ENCODE peak calls at places on chromosomes 6 and 20, in six cellular contexts. W, R, E, Y, U and B are unnamed samples. For H3K4me1 and H3K27me3, the result is how much of the 10 kb centered on the place peaks cover.

GRCh38 chr6:119148102-119148824 is 69.8 kb upstream of the FAM184A start:
- DNase-seq in W (peak), R (peak), E (no peak), Y (no peak), U (peak), B (no peak)

GRCh38 chr6:163958646-163959045 is 544.1 kb downstream of the QKI start:
- DNase-seq in W (peak), R (no peak), E (no peak), Y (no peak), U (no peak), B (no peak)

GRCh38 chr6:2938632-2939083 is 32.7 kb downstream of the SERPINB6 start:
- DNase-seq in W (no peak), R (peak), E (no peak), Y (peak), U (no peak), B (no peak)

GRCh38 chr6:168015492-168016175 is 18.2 kb downstream of the KIF25 start:
- DNase-seq in W (no peak), R (no peak), E (no peak), Y (no peak), U (no peak), B (no peak)

GRCh38 chr6:22153384-22154158 is 143.3 kb downstream of the PRL start:
- DNase-seq in W (no peak), R (no peak), E (no peak), Y (no peak), U (no peak), B (no peak)

GRCh38 chr6:150099546-150099945 is 30.6 kb upstream of the ULBP3 start:
- DNase-seq in W (no peak), R (no peak), E (no peak), Y (no peak), U (no peak), B (no peak)

GRCh38 chr6:159884720-159885119 is 6.1 kb upstream of the MAS1 start:
- DNase-seq in W (no peak), R (no peak), E (no peak), Y (no peak), U (no peak), B (no peak)

GRCh38 chr6:37369321-37370196 is 15.8 kb downstream of the RNF8 start:
- DNase-seq in W (peak), R (no peak), E (no peak), Y (no peak), U (no peak), B (no peak)

GRCh38 chr20:53136473-53136872 is 164.3 kb downstream of the TSHZ2 start:
- DNase-seq in W (peak), R (no peak), E (no peak), Y (no peak), U (no peak), B (no peak)

GRCh38 chr6:31403283-31403989 is at the start of gene MICA:
- DNase-seq in W (peak), R (peak), E (peak), Y (peak), U (no peak), B (peak)

GRCh38 chr6:28349892-28350737 is at the start of gene ZKSCAN3:
- DNase-seq in W (peak), R (peak), E (peak), Y (peak), U (no peak), B (peak)

GRCh38 chr6:122454673-122455072 is 16.9 kb downstream of the SERINC1 start:
- DNase-seq in W (no peak), R (no peak), E (no peak), Y (no peak), U (no peak), B (no peak)

GRCh38 chr6:30615219-30615957 is 1.7 kb downstream of the PPP1R10 start:
- DNase-seq in W (peak), R (peak), E (no peak), Y (peak), U (no peak), B (peak)

GRCh38 chr6:33694401-33694931 is 17.0 kb downstream of the UQCC2 start:
- DNase-seq in W (peak), R (no peak), E (no peak), Y (no peak), U (peak), B (peak)

GRCh38 chr20:44104807-44105517 is 82.0 kb downstream of the JPH2 start:
- DNase-seq in W (peak), R (no peak), E (peak), Y (no peak), U (no peak), B (no peak)

GRCh38 chr6:32969685-32970412 is 1.5 kb downstream of the BRD2 start:
- DNase-seq in W (peak), R (peak), E (peak), Y (peak), U (peak), B (peak)

GRCh38 chr20:3412600-3413392 is 5.3 kb upstream of the DNAAF9 start:
- DNase-seq in W (no peak), R (no peak), E (no peak), Y (no peak), U (no peak), B (no peak)

GRCh38 chr6:121998631-121999030 is 400.8 kb upstream of the HSF2 start:
- DNase-seq in W (no peak), R (no peak), E (no peak), Y (no peak), U (no peak), B (no peak)

GRCh38 chr20:58086763-58087566 is 141.5 kb downstream of the ANKRD60 start:
- DNase-seq in W (no peak), R (peak), E (no peak), Y (peak), U (peak), B (no peak)

GRCh38 chr20:3239026-3239866 is at the start of gene SLC4A11:
- DNase-seq in W (peak), R (peak), E (peak), Y (peak), U (no peak), B (no peak)

GRCh38 chr6:3612341-3613041 is 139.0 kb downstream of the PXDC1 start:
- DNase-seq in W (peak), R (peak), E (peak), Y (no peak), U (peak), B (no peak)

GRCh38 chr6:71419954-71420692 is 131.5 kb downstream of the OGFRL1 start:
- DNase-seq in W (no peak), R (peak), E (peak), Y (peak), U (no peak), B (no peak)

GRCh38 chr6:118187568-118188164 is 280.6 kb downstream of the SLC35F1 start:
- DNase-seq in W (peak), R (no peak), E (peak), Y (no peak), U (no peak), B (no peak)

GRCh38 chr6:13304580-13305255 is 23.6 kb downstream of the TBC1D7 start:
- DNase-seq in W (no peak), R (no peak), E (no peak), Y (no peak), U (no peak), B (no peak)

GRCh38 chr20:15653396-15654207 is 919.6 kb downstream of the KIF16B start:
- DNase-seq in W (no peak), R (no peak), E (no peak), Y (no peak), U (no peak), B (no peak)

GRCh38 chr6:135438907-135439535 is 58.5 kb downstream of the AHI1 start:
- DNase-seq in W (no peak), R (peak), E (no peak), Y (no peak), U (peak), B (no peak)

GRCh38 chr6:85544776-85545175 is 48.9 kb downstream of the SNX14 start:
- DNase-seq in W (peak), R (no peak), E (no peak), Y (no peak), U (no peak), B (no peak)

GRCh38 chr6:48962041-48962440 is 501.0 kb downstream of the MMUT start:
- DNase-seq in W (no peak), R (no peak), E (no peak), Y (no peak), U (no peak), B (no peak)

GRCh38 chr6:125363360-125364121 is 61.8 kb upstream of the HDDC2 start:
- DNase-seq in W (peak), R (peak), E (peak), Y (peak), U (no peak), B (no peak)

GRCh38 chr20:58359441-58359840 is 29.6 kb upstream of the VAPB start:
- DNase-seq in W (no peak), R (no peak), E (no peak), Y (no peak), U (no peak), B (no peak)

GRCh38 chr6:42366999-42367352 is 84.8 kb downstream of the TRERF1 start:
- DNase-seq in W (no peak), R (no peak), E (no peak), Y (no peak), U (no peak), B (no peak)

GRCh38 chr6:13163161-13163944 is 165.0 kb downstream of the TBC1D7 start:
- DNase-seq in W (no peak), R (no peak), E (no peak), Y (no peak), U (no peak), B (no peak)

GRCh38 chr6:44084231-44085014 is 42.8 kb downstream of the MRPL14 start:
- DNase-seq in W (no peak), R (no peak), E (peak), Y (no peak), U (no peak), B (no peak)

GRCh38 chr20:19813839-19814238 is 55.8 kb downstream of the RIN2 start:
- DNase-seq in W (no peak), R (no peak), E (no peak), Y (no peak), U (no peak), B (no peak)

GRCh38 chr6:147166360-147166944 is 37.8 kb upstream of the STXBP5 start:
- DNase-seq in W (peak), R (no peak), E (no peak), Y (no peak), U (no peak), B (no peak)

GRCh38 chr6:138044972-138045371 is 62.2 kb downstream of the PERP start:
- DNase-seq in W (no peak), R (no peak), E (no peak), Y (no peak), U (no peak), B (no peak)

GRCh38 chr20:37202267-37202943 is 23.1 kb upstream of the MROH8 start:
- DNase-seq in W (peak), R (peak), E (no peak), Y (peak), U (peak), B (no peak)

GRCh38 chr20:36482044-36482473 is 59.3 kb upstream of the MYL9 start:
- DNase-seq in W (no peak), R (no peak), E (peak), Y (no peak), U (no peak), B (no peak)

GRCh38 chr6:107418118-107418517 is 41.2 kb downstream of the PDSS2 start:
- DNase-seq in W (no peak), R (peak), E (no peak), Y (no peak), U (peak), B (no peak)

GRCh38 chr20:47262365-47263013 is 94.0 kb downstream of the ZMYND8 start:
- DNase-seq in W (no peak), R (no peak), E (peak), Y (no peak), U (no peak), B (no peak)
- H3K4me1 ChIP-seq in W (under half), R (under half), E (under half), Y (under half), U (under half), B (under half)

GRCh38 chr6:53541900-53542299 is 3.0 kb downstream of the GCLC start:
- DNase-seq in W (no peak), R (peak), E (no peak), Y (no peak), U (no peak), B (no peak)
- H3K4me3 ChIP-seq in W (no peak), R (no peak), E (no peak), Y (peak), U (no peak), B (no peak)

GRCh38 chr20:63500902-63501817 is 2.3 kb upstream of the EEF1A2 start:
- DNase-seq in W (no peak), R (no peak), E (peak), Y (no peak), U (no peak), B (no peak)
- H3K27me3 ChIP-seq in W (under half), R (under half), E (under half), Y (half or more), U (under half), B (under half)

GRCh38 chr20:62009322-62009721 is 56.4 kb downstream of the TAF4 start:
- DNase-seq in W (no peak), R (no peak), E (no peak), Y (no peak), U (no peak), B (no peak)
- H3K4me1 ChIP-seq in W (under half), R (under half), E (under half), Y (under half), U (under half), B (under half)

GRCh38 chr6:10901751-10902150 is 14.9 kb downstream of the SYCP2L start:
- DNase-seq in W (no peak), R (peak), E (no peak), Y (no peak), U (no peak), B (no peak)

GRCh38 chr6:10908228-10908627 is 21.4 kb downstream of the SYCP2L start:
- DNase-seq in W (no peak), R (no peak), E (no peak), Y (no peak), U (no peak), B (no peak)

GRCh38 chr6:10904015-10904414 is 17.2 kb downstream of the SYCP2L start:
- DNase-seq in W (no peak), R (no peak), E (no peak), Y (no peak), U (no peak), B (no peak)
- H3K4me3 ChIP-seq in W (no peak), R (no peak), E (no peak), Y (no peak), U (no peak), B (no peak)

GRCh38 chr20:61799394-61799923 is 266.2 kb downstream of the TAF4 start:
- DNase-seq in W (no peak), R (no peak), E (no peak), Y (no peak), U (no peak), B (no peak)

GRCh38 chr20:61799928-61800327 is 265.8 kb downstream of the TAF4 start:
- DNase-seq in W (no peak), R (no peak), E (no peak), Y (no peak), U (no peak), B (no peak)

GRCh38 chr20:61797971-61798411 is 267.7 kb downstream of the TAF4 start:
- DNase-seq in W (no peak), R (no peak), E (no peak), Y (no peak), U (no peak), B (no peak)

GRCh38 chr20:61797200-61797599 is 268.5 kb downstream of the TAF4 start:
- DNase-seq in W (no peak), R (no peak), E (no peak), Y (no peak), U (no peak), B (no peak)

DNA sequence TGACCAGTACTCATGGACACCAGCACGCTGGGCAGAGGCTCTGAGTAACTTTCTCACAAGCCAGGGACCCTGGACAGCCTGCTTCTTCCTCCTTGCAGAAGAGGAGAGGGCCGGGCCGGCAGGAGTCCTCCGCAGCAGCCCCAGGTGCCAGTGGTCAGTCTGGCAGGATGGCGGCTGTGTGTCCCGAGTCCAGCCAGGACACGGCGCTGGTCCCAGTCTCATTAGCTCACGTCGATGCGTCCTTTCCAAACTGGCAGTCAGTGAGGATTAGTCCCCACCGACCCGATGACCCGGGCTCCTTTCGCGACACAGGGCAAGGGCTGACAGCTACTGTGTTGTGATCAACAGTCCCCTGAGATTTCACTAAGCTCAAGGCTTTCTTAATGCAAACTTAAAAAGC is 267.0 kb downstream of the TAF4 start:
- DNase-seq in W (no peak), R (no peak), E (no peak), Y (no peak), U (no peak), B (no peak)
- H3K27me3 ChIP-seq in W (under half), R (under half), E (under half), Y (under half), U (under half), B (under half)

GRCh38 chr6:110367001-110367400 is 8.9 kb upstream of the METTL24 start:
- DNase-seq in W (no peak), R (no peak), E (no peak), Y (no peak), U (no peak), B (no peak)

GRCh38 chr6:110366241-110366640 is 8.1 kb upstream of the METTL24 start:
- DNase-seq in W (no peak), R (peak), E (no peak), Y (no peak), U (no peak), B (no peak)

GRCh38 chr6:110363748-110364147 is 5.6 kb upstream of the METTL24 start:
- DNase-seq in W (no peak), R (no peak), E (no peak), Y (no peak), U (no peak), B (no peak)

GRCh38 chr6:110367825-110368224 is 9.7 kb upstream of the METTL24 start:
- DNase-seq in W (no peak), R (no peak), E (no peak), Y (no peak), U (no peak), B (no peak)

GRCh38 chr6:110364364-110364763 is 6.2 kb upstream of the METTL24 start:
- DNase-seq in W (no peak), R (no peak), E (no peak), Y (no peak), U (no peak), B (no peak)
- H3K4me1 ChIP-seq in W (under half), R (under half), E (under half), Y (under half), U (under half), B (under half)

DNA sequence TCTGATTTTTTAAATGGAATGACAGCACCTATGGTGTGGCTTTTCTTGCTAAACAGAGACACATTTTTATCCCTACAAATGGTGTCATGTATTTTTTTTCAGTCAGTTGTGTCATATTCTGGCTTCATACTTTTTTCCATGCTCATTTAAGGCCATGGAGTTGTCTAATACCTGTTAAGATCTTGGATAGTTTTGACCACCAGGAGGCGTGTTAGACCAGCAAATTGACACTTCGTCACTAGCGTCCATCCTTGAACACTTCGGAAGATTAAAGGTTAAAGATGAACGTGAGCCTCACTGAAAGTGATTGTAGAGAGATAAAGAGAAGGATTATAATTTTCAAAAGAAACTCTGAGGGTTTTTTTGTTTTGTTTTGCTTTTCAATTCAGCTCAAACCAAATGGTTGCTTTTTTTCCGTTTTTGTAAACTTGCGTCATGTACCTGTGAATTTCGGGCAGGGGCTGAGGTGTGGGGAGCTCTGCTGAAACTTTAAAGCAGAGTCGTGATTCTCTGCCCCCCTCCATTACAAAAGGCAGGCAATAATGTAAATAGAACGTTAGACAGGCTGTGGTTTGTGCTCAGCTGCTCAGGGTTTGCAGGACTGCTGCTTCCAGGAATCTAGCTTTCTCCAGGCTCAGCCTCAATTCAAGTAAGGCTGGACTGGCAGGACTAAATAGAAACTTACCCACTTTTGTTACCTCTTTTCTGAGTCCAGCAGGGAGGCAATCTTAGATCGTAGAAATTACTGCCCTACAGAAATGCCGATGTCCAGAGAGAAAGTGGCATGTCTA is 245.1 kb downstream of the FOXA2 start:
- DNase-seq in W (peak), R (peak), E (no peak), Y (peak), U (peak), B (no peak)
- H3K4me3 ChIP-seq in W (no peak), R (no peak), E (no peak), Y (no peak), U (no peak), B (no peak)

GRCh38 chr20:63179876-63180275 is 36.1 kb downstream of the YTHDF1 start:
- DNase-seq in W (no peak), R (no peak), E (no peak), Y (no peak), U (no peak), B (no peak)
- H3K27me3 ChIP-seq in W (under half), R (under half), E (half or more), Y (half or more), U (under half), B (half or more)